ENCODE peak calls at places on chromosomes 1 and 21, in ten cellular contexts. M, I, J, L, G, A, E, V, B and W are unnamed samples.

GRCh38 chr1:52579415-52579814 is 22.8 kb upstream of the GPX7 start:
- DNase-seq in M (no peak), I (no peak), J (no peak), L (no peak), G (no peak), A (no peak), E (no peak), V (no peak), B (no peak), W (no peak)

GRCh38 chr1:89822109-89822962 is 1.5 kb downstream of the LRRC8D start:
- DNase-seq in M (peak; percentile 24), I (no peak), J (no peak), L (no peak), G (peak; percentile 17), A (no peak), E (no peak), V (no peak), B (no peak), W (no peak)

GRCh38 chr1:206895320-206895719 is 1.9 kb upstream of the IL24 start:
- DNase-seq in M (no peak), I (no peak), J (no peak), L (no peak), G (no peak), A (peak; percentile 70), E (peak; percentile 27), V (no peak), B (peak; percentile 22), W (no peak)

GRCh38 chr1:45394342-45394741 is 54.1 kb upstream of the MUTYH start:
- DNase-seq in M (no peak), I (peak; percentile 3), J (no peak), L (no peak), G (no peak), A (no peak), E (no peak), V (no peak), B (no peak), W (no peak)

GRCh38 chr1:244834596-244835275 is 722 bp upstream of the COX20 start:
- DNase-seq in M (peak; percentile 93), I (peak; percentile 94), J (peak; percentile 91), L (peak; percentile 89), G (peak; percentile 91), A (peak; percentile 94), E (peak; percentile 93), V (no peak), B (peak; percentile 83), W (peak; percentile 91)

GRCh38 chr1:25067852-25068251 is 137.8 kb upstream of the RUNX3 start:
- DNase-seq in M (no peak), I (no peak), J (no peak), L (no peak), G (no peak), A (no peak), E (no peak), V (no peak), B (no peak), W (no peak)

GRCh38 chr1:66207484-66207883 is 326.5 kb upstream of the SGIP1 start:
- DNase-seq in M (no peak), I (peak; percentile 60), J (no peak), L (no peak), G (no peak), A (no peak), E (peak; percentile 13), V (no peak), B (no peak), W (no peak)

GRCh38 chr21:44088401-44088780 is 18.8 kb upstream of the PWP2 start:
- DNase-seq in M (no peak), I (no peak), J (no peak), L (no peak), G (no peak), A (no peak), E (no peak), V (peak; percentile 1), B (no peak), W (no peak)

GRCh38 chr1:9730096-9730901 is 78.8 kb downstream of the PIK3CD start:
- DNase-seq in M (peak; percentile 56), I (no peak), J (no peak), L (peak; percentile 45), G (no peak), A (no peak), E (no peak), V (no peak), B (no peak), W (no peak)